ENCODE peak calls at places on chromosomes 4 and X, in nine cellular contexts. One of them, this sample, is unnamed.

GRCh38 chrX:69152398-69152797 is 12.9 kb downstream of the PJA1 start:
- DNase-seq in AG10803: no peak
- DNase-seq in IMR-90: no peak
- DNase-seq in HTR-8/SVneo: no peak
- DNase-seq in WERI-Rb-1: no peak
- DNase-seq in amygdala: no peak
- DNase-seq in T47D: no peak
- DNase-seq in cardiac fibroblast: no peak
- DNase-seq in small intestine: peak; percentile 12
- DNase-seq in this sample: no peak

GRCh38 chrX:101377542-101377941 is 8.4 kb downstream of the BTK start:
- DNase-seq in amygdala: no peak
- DNase-seq in T47D: no peak
- DNase-seq in IMR-90: no peak
- DNase-seq in WERI-Rb-1: no peak
- DNase-seq in AG10803: no peak
- DNase-seq in cardiac fibroblast: no peak
- DNase-seq in small intestine: no peak
- DNase-seq in HTR-8/SVneo: no peak
- DNase-seq in this sample: no peak

GRCh38 chr4:112448211-112448745 is 67.7 kb downstream of the NEUROG2 start:
- DNase-seq in T47D: no peak
- DNase-seq in WERI-Rb-1: no peak
- DNase-seq in amygdala: no peak
- DNase-seq in IMR-90: peak; percentile 13
- DNase-seq in HTR-8/SVneo: no peak
- DNase-seq in AG10803: no peak
- DNase-seq in small intestine: no peak
- DNase-seq in cardiac fibroblast: peak; percentile 11
- DNase-seq in this sample: no peak

GRCh38 chr4:113452868-113453620 is 308.5 kb downstream of the CAMK2D start:
- DNase-seq in T47D: no peak
- DNase-seq in cardiac fibroblast: peak; percentile 92
- DNase-seq in HTR-8/SVneo: no peak
- DNase-seq in IMR-90: peak; percentile 79
- DNase-seq in small intestine: no peak
- DNase-seq in amygdala: no peak
- DNase-seq in WERI-Rb-1: no peak
- DNase-seq in AG10803: peak; percentile 25
- DNase-seq in this sample: no peak

GRCh38 chr4:54228064-54228527 is 997 bp upstream of the PDGFRA start:
- DNase-seq in AG10803: peak; percentile 83
- DNase-seq in small intestine: no peak
- DNase-seq in HTR-8/SVneo: peak; percentile 65
- DNase-seq in cardiac fibroblast: peak; percentile 89
- DNase-seq in T47D: peak; percentile 54
- DNase-seq in amygdala: no peak
- DNase-seq in IMR-90: peak; percentile 82
- DNase-seq in WERI-Rb-1: no peak
- DNase-seq in this sample: peak; percentile 98

GRCh38 chr4:156970501-156971167 is 965 bp downstream of the PDGFC start:
- DNase-seq in small intestine: peak; percentile 66
- DNase-seq in T47D: peak; percentile 61
- DNase-seq in WERI-Rb-1: peak; percentile 75
- DNase-seq in amygdala: peak; percentile 55
- DNase-seq in cardiac fibroblast: peak; percentile 74
- DNase-seq in AG10803: peak; percentile 73
- DNase-seq in IMR-90: peak; percentile 62
- DNase-seq in HTR-8/SVneo: peak; percentile 30
- DNase-seq in this sample: peak; percentile 49

GRCh38 chr4:89617256-89617655 is 219.7 kb downstream of the SNCA start:
- DNase-seq in small intestine: no peak
- DNase-seq in T47D: no peak
- DNase-seq in amygdala: no peak
- DNase-seq in cardiac fibroblast: no peak
- DNase-seq in IMR-90: no peak
- DNase-seq in WERI-Rb-1: no peak
- DNase-seq in AG10803: peak; percentile 26
- DNase-seq in HTR-8/SVneo: no peak
- DNase-seq in this sample: no peak

GRCh38 chr4:6854098-6854744 is 55.4 kb upstream of the TBC1D14 start:
- DNase-seq in WERI-Rb-1: no peak
- DNase-seq in amygdala: no peak
- DNase-seq in IMR-90: no peak
- DNase-seq in cardiac fibroblast: no peak
- DNase-seq in HTR-8/SVneo: no peak
- DNase-seq in T47D: no peak
- DNase-seq in AG10803: no peak
- DNase-seq in small intestine: no peak
- DNase-seq in this sample: no peak

GRCh38 chr4:89308161-89308500 is 531 bp upstream of the GPRIN3 start:
- DNase-seq in amygdala: no peak
- DNase-seq in HTR-8/SVneo: no peak
- DNase-seq in T47D: no peak
- DNase-seq in WERI-Rb-1: no peak
- DNase-seq in cardiac fibroblast: no peak
- DNase-seq in AG10803: no peak
- DNase-seq in IMR-90: no peak
- DNase-seq in small intestine: peak; percentile 38
- DNase-seq in this sample: peak; percentile 6

GRCh38 chr4:106329027-106329618 is 12.8 kb downstream of the AIMP1 start:
- DNase-seq in amygdala: no peak
- DNase-seq in HTR-8/SVneo: peak; percentile 11
- DNase-seq in T47D: peak; percentile 18
- DNase-seq in AG10803: peak; percentile 69
- DNase-seq in IMR-90: peak; percentile 53
- DNase-seq in small intestine: peak; percentile 44
- DNase-seq in cardiac fibroblast: peak; percentile 69
- DNase-seq in WERI-Rb-1: no peak
- DNase-seq in this sample: no peak

GRCh38 chr4:25504932-25505636 is 128.0 kb downstream of the ANAPC4 start:
- DNase-seq in HTR-8/SVneo: no peak
- DNase-seq in cardiac fibroblast: no peak
- DNase-seq in WERI-Rb-1: no peak
- DNase-seq in AG10803: no peak
- DNase-seq in IMR-90: no peak
- DNase-seq in small intestine: no peak
- DNase-seq in amygdala: no peak
- DNase-seq in T47D: no peak
- DNase-seq in this sample: no peak

GRCh38 chr4:53562409-53562808 is 28.9 kb downstream of the LNX1 start:
- DNase-seq in WERI-Rb-1: no peak
- DNase-seq in cardiac fibroblast: no peak
- DNase-seq in amygdala: no peak
- DNase-seq in HTR-8/SVneo: no peak
- DNase-seq in small intestine: no peak
- DNase-seq in T47D: no peak
- DNase-seq in AG10803: no peak
- DNase-seq in IMR-90: no peak
- DNase-seq in this sample: no peak

GRCh38 chrX:152884171-152884570 is 13.7 kb upstream of the ZNF185 start:
- DNase-seq in IMR-90: no peak
- DNase-seq in amygdala: no peak
- DNase-seq in AG10803: no peak
- DNase-seq in WERI-Rb-1: no peak
- DNase-seq in small intestine: no peak
- DNase-seq in T47D: no peak
- DNase-seq in cardiac fibroblast: no peak
- DNase-seq in HTR-8/SVneo: no peak
- DNase-seq in this sample: no peak

GRCh38 chr4:2712261-2712842 is 43.8 kb downstream of the TNIP2 start:
- DNase-seq in WERI-Rb-1: no peak
- DNase-seq in T47D: no peak
- DNase-seq in amygdala: no peak
- DNase-seq in HTR-8/SVneo: no peak
- DNase-seq in IMR-90: no peak
- DNase-seq in cardiac fibroblast: peak; percentile 47
- DNase-seq in AG10803: no peak
- DNase-seq in small intestine: no peak
- DNase-seq in this sample: peak; percentile 37

GRCh38 chrX:65688403-65688881 is 21.0 kb downstream of the MSN start:
- DNase-seq in cardiac fibroblast: peak; percentile 73
- DNase-seq in HTR-8/SVneo: no peak
- DNase-seq in IMR-90: peak; percentile 73
- DNase-seq in amygdala: no peak
- DNase-seq in small intestine: no peak
- DNase-seq in T47D: no peak
- DNase-seq in AG10803: peak; percentile 57
- DNase-seq in WERI-Rb-1: no peak
- DNase-seq in this sample: no peak

This sample was measured in 8988T.